ENCODE peak calls at places on chromosomes 3 and 15, in eight cellular contexts. D, U, J, K, T, C, X and Z are unnamed samples.
A peak's percentile ranks its signal among the peaks of the same experiment; 100 is the strongest.

GRCh38 chr15:89399390-89400120 is 64.9 kb upstream of the POLG start:
- DNase-seq in D (peak; percentile 65), U (no peak), J (peak; percentile 60), K (no peak), T (peak; percentile 29), C (no peak), X (peak; percentile 39), Z (no peak)

GRCh38 chr3:12766541-12766940 is 7.5 kb upstream of the TMEM40 start:
- DNase-seq in D (no peak), U (no peak), J (no peak), K (no peak), T (no peak), C (no peak), X (no peak), Z (no peak)

GRCh38 chr3:178083906-178084823 is 452.1 kb upstream of the KCNMB2 start:
- DNase-seq in D (no peak), U (no peak), J (peak; percentile 70), K (peak; percentile 34), T (no peak), C (no peak), X (no peak), Z (no peak)

GRCh38 chr3:123668906-123669305 is 84.1 kb upstream of the HACD2 start:
- DNase-seq in D (no peak), U (no peak), J (no peak), K (no peak), T (no peak), C (no peak), X (no peak), Z (peak; percentile 49)

GRCh38 chr3:123667784-123668183 is 82.9 kb upstream of the HACD2 start:
- DNase-seq in D (no peak), U (no peak), J (no peak), K (peak; percentile 30), T (no peak), C (no peak), X (no peak), Z (peak; percentile 39)

GRCh38 chr15:95446854-95447253 is 883.6 kb upstream of the NR2F2 start:
- DNase-seq in D (no peak), U (no peak), J (no peak), K (no peak), T (peak; percentile 26), C (peak; percentile 1), X (no peak), Z (no peak)

GRCh38 chr15:38667875-38668274 is 103.3 kb upstream of the RASGRP1 start:
- DNase-seq in D (no peak), U (no peak), J (no peak), K (no peak), T (no peak), C (no peak), X (no peak), Z (no peak)

GRCh38 chr3:48402281-48402732 is 27.6 kb downstream of the PLXNB1 start:
- DNase-seq in D (peak; percentile 90), U (no peak), J (no peak), K (peak; percentile 95), T (peak; percentile 7), C (no peak), X (peak; percentile 63), Z (peak; percentile 47)

GRCh38 chr15:55907797-55908196 is 85.6 kb downstream of the NEDD4 start:
- DNase-seq in D (peak; percentile 99), U (no peak), J (no peak), K (peak; percentile 97), T (no peak), C (no peak), X (no peak), Z (peak; percentile 96)

GRCh38 chr3:105260385-105260784 is 106.3 kb upstream of the ALCAM start:
- DNase-seq in D (peak; percentile 25), U (no peak), J (no peak), K (no peak), T (no peak), C (no peak), X (no peak), Z (no peak)

GRCh38 chr3:170670504-170670903 is 84.6 kb upstream of the SLC7A14 start:
- DNase-seq in D (no peak), U (no peak), J (no peak), K (no peak), T (no peak), C (no peak), X (no peak), Z (no peak)

GRCh38 chr3:194876403-194877165 is 190.9 kb downstream of the FAM43A start:
- DNase-seq in D (no peak), U (no peak), J (no peak), K (no peak), T (no peak), C (no peak), X (no peak), Z (no peak)

GRCh38 chr3:108879915-108880314 is 57.3 kb downstream of the TRAT1 start:
- DNase-seq in D (no peak), U (peak; percentile 45), J (no peak), K (no peak), T (no peak), C (no peak), X (no peak), Z (no peak)

GRCh38 chr3:174099724-174100123 is 702.2 kb downstream of the NLGN1 start:
- DNase-seq in D (no peak), U (no peak), J (no peak), K (no peak), T (no peak), C (no peak), X (no peak), Z (no peak)

GRCh38 chr3:105448338-105448982 is 81.8 kb downstream of the ALCAM start:
- DNase-seq in D (no peak), U (no peak), J (no peak), K (peak; percentile 48), T (no peak), C (no peak), X (no peak), Z (no peak)

GRCh38 chr3:100329800-100330489 is 4.6 kb upstream of the NIT2 start:
- DNase-seq in D (no peak), U (no peak), J (no peak), K (no peak), T (no peak), C (no peak), X (no peak), Z (no peak)

GRCh38 chr3:114879059-114880031 is 267.7 kb downstream of the ZBTB20 start:
- DNase-seq in D (peak; percentile 62), U (no peak), J (peak; percentile 93), K (peak; percentile 22), T (no peak), C (no peak), X (no peak), Z (no peak)

GRCh38 chr3:45440562-45440961 is 52.2 kb downstream of the LARS2 start:
- DNase-seq in D (no peak), U (no peak), J (no peak), K (no peak), T (no peak), C (no peak), X (no peak), Z (no peak)

GRCh38 chr15:69562564-69562963 is 109.9 kb downstream of the RPLP1 start:
- DNase-seq in D (no peak), U (no peak), J (peak; percentile 55), K (no peak), T (no peak), C (no peak), X (peak; percentile 40), Z (no peak)

GRCh38 chr3:39783730-39784129 is 25.7 kb upstream of the MYRIP start:
- DNase-seq in D (no peak), U (no peak), J (no peak), K (no peak), T (no peak), C (no peak), X (no peak), Z (no peak)

GRCh38 chr3:183584246-183584913 is 28.9 kb upstream of the KLHL6 start:
- DNase-seq in D (peak; percentile 32), U (no peak), J (no peak), K (peak; percentile 67), T (no peak), C (no peak), X (peak; percentile 20), Z (no peak)

GRCh38 chr15:70200511-70200991 is 102.8 kb upstream of the TLE3 start:
- DNase-seq in D (no peak), U (peak; percentile 74), J (peak; percentile 92), K (no peak), T (no peak), C (no peak), X (no peak), Z (no peak)

GRCh38 chr3:37041546-37042195 is 48.4 kb downstream of the MLH1 start:
- DNase-seq in D (no peak), U (no peak), J (no peak), K (no peak), T (no peak), C (no peak), X (no peak), Z (no peak)

GRCh38 chr3:46318207-46318606 is 35.7 kb upstream of the CCR2 start:
- DNase-seq in D (no peak), U (no peak), J (no peak), K (no peak), T (no peak), C (no peak), X (no peak), Z (no peak)

GRCh38 chr3:86845731-86846130 is 145.2 kb downstream of the VGLL3 start:
- DNase-seq in D (no peak), U (no peak), J (no peak), K (no peak), T (no peak), C (no peak), X (no peak), Z (no peak)

GRCh38 chr3:32709346-32709745 is 24.4 kb downstream of the CNOT10 start:
- DNase-seq in D (no peak), U (no peak), J (no peak), K (no peak), T (no peak), C (no peak), X (no peak), Z (no peak)

GRCh38 chr3:168933614-168934013 is 729.9 kb downstream of the MECOM start:
- DNase-seq in D (peak; percentile 43), U (no peak), J (no peak), K (peak; percentile 24), T (no peak), C (no peak), X (no peak), Z (no peak)

GRCh38 chr3:98741121-98741716 is 21.9 kb upstream of the ST3GAL6 start:
- DNase-seq in D (peak; percentile 62), U (no peak), J (no peak), K (peak; percentile 76), T (no peak), C (no peak), X (no peak), Z (no peak)

GRCh38 chr3:119600732-119601131 is 3.0 kb downstream of the PLA1A start:
- DNase-seq in D (peak; percentile 15), U (peak; percentile 74), J (no peak), K (no peak), T (no peak), C (no peak), X (peak; percentile 14), Z (no peak)

GRCh38 chr3:171122212-171122611 is 95.7 kb upstream of the SLC2A2 start:
- DNase-seq in D (no peak), U (no peak), J (no peak), K (no peak), T (no peak), C (no peak), X (no peak), Z (no peak)

GRCh38 chr3:41632705-41633104 is 329.2 kb downstream of the ULK4 start:
- DNase-seq in D (no peak), U (no peak), J (no peak), K (no peak), T (no peak), C (no peak), X (no peak), Z (no peak)

GRCh38 chr3:170703121-170703588 is 117.3 kb upstream of the SLC7A14 start:
- DNase-seq in D (peak; percentile 89), U (no peak), J (no peak), K (peak; percentile 93), T (no peak), C (no peak), X (no peak), Z (no peak)

GRCh38 chr3:50245831-50246516 is 10.0 kb downstream of the GNAI2 start:
- DNase-seq in D (peak; percentile 60), U (peak; percentile 96), J (peak; percentile 81), K (peak; percentile 82), T (peak; percentile 98), C (peak; percentile 86), X (peak; percentile 98), Z (no peak)